ENCODE peak calls at places on chromosomes 5 and 9, in five cellular contexts. D, O, V, E and G are unnamed samples.

GRCh38 chr5:150645070-150645700 is 4.7 kb downstream of the SYNPO start:
- DNase-seq in E (no peak), D (peak), V (no peak), O (peak), G (peak)

GRCh38 chr5:40754381-40755092 is 1.2 kb downstream of the TTC33 start:
- DNase-seq in D (no peak), V (no peak), E (no peak), O (peak), G (peak)

GRCh38 chr9:5799314-5799713 is 33.6 kb downstream of the ERMP1 start:
- DNase-seq in E (no peak), O (peak), D (peak), V (peak), G (peak)

GRCh38 chr9:38067892-38068615 is 973 bp downstream of the SHB start:
- DNase-seq in V (no peak), E (no peak), D (no peak), O (no peak), G (no peak)

GRCh38 chr9:69444021-69444420 is 119.0 kb downstream of the ENTREP1 start:
- DNase-seq in D (no peak), V (no peak), O (peak), E (no peak), G (no peak)

GRCh38 chr9:137114613-137115393 is at the start of gene DPP7:
- DNase-seq in E (peak), V (peak), O (peak), D (peak), G (peak)

GRCh38 chr5:56479701-56480304 is 246.7 kb upstream of the ANKRD55 start:
- DNase-seq in D (no peak), V (peak), O (no peak), E (no peak), G (no peak)

GRCh38 chr5:172102913-172103629 is 85.0 kb downstream of the STK10 start:
- DNase-seq in D (peak), O (peak), E (no peak), V (no peak), G (no peak)

GRCh38 chr5:40679998-40680681 is 425 bp downstream of the PTGER4 start:
- DNase-seq in V (no peak), E (no peak), D (no peak), O (no peak), G (no peak)

GRCh38 chr5:3740546-3741371 is 145.1 kb downstream of the IRX1 start:
- DNase-seq in V (no peak), D (no peak), E (no peak), O (no peak), G (no peak)